ENCODE peak calls at places on chromosome 15, in nine cellular contexts. One of them, this sample, is unnamed.

GRCh38 chr15:85289677-85290365 is 90.6 kb upstream of the AKAP13 start:
- DNase-seq in CD8-positive, alpha-beta memory T cell: no peak
- DNase-seq in posterior cingulate gyrus: peak
- DNase-seq in fibroblast of the conjunctiva: peak
- DNase-seq in CD4-positive, alpha-beta T cell: no peak
- DNase-seq in stimulated activated CD4-positive, alpha-beta T cell treated with anti-CD3 and anti-CD28 coated beads, Interleukin-12 subunit alpha, Interleukin-12 subunit beta, amount 100 ng/mL, for 4 hours: no peak
- DNase-seq in AG04450: no peak
- DNase-seq in sciatic nerve: no peak
- DNase-seq in effector CD4-positive, alpha-beta T cell: no peak
- DNase-seq in this sample: no peak

GRCh38 chr15:55349282-55349681 is 30.3 kb downstream of the PIGB start:
- DNase-seq in CD8-positive, alpha-beta memory T cell: no peak
- DNase-seq in posterior cingulate gyrus: no peak
- DNase-seq in fibroblast of the conjunctiva: no peak
- DNase-seq in CD4-positive, alpha-beta T cell: no peak
- DNase-seq in stimulated activated CD4-positive, alpha-beta T cell treated with anti-CD3 and anti-CD28 coated beads, Interleukin-12 subunit alpha, Interleukin-12 subunit beta, amount 100 ng/mL, for 4 hours: no peak
- DNase-seq in AG04450: no peak
- DNase-seq in sciatic nerve: no peak
- DNase-seq in effector CD4-positive, alpha-beta T cell: no peak
- DNase-seq in this sample: no peak

GRCh38 chr15:96170616-96171270 is 159.8 kb upstream of the NR2F2 start:
- DNase-seq in CD8-positive, alpha-beta memory T cell: no peak
- DNase-seq in posterior cingulate gyrus: no peak
- DNase-seq in fibroblast of the conjunctiva: no peak
- DNase-seq in CD4-positive, alpha-beta T cell: no peak
- DNase-seq in stimulated activated CD4-positive, alpha-beta T cell treated with anti-CD3 and anti-CD28 coated beads, Interleukin-12 subunit alpha, Interleukin-12 subunit beta, amount 100 ng/mL, for 4 hours: no peak
- DNase-seq in AG04450: no peak
- DNase-seq in sciatic nerve: no peak
- DNase-seq in effector CD4-positive, alpha-beta T cell: no peak
- DNase-seq in this sample: no peak

GRCh38 chr15:74780983-74781672 is 752 bp upstream of the CSK start:
- DNase-seq in CD8-positive, alpha-beta memory T cell: peak
- DNase-seq in posterior cingulate gyrus: no peak
- DNase-seq in fibroblast of the conjunctiva: no peak
- DNase-seq in CD4-positive, alpha-beta T cell: no peak
- DNase-seq in stimulated activated CD4-positive, alpha-beta T cell treated with anti-CD3 and anti-CD28 coated beads, Interleukin-12 subunit alpha, Interleukin-12 subunit beta, amount 100 ng/mL, for 4 hours: no peak
- DNase-seq in AG04450: no peak
- DNase-seq in sciatic nerve: no peak
- DNase-seq in effector CD4-positive, alpha-beta T cell: no peak
- DNase-seq in this sample: peak

GRCh38 chr15:35208353-35208752 is 123.3 kb upstream of the NANOGP8 start:
- DNase-seq in CD8-positive, alpha-beta memory T cell: no peak
- DNase-seq in posterior cingulate gyrus: no peak
- DNase-seq in fibroblast of the conjunctiva: no peak
- DNase-seq in CD4-positive, alpha-beta T cell: no peak
- DNase-seq in stimulated activated CD4-positive, alpha-beta T cell treated with anti-CD3 and anti-CD28 coated beads, Interleukin-12 subunit alpha, Interleukin-12 subunit beta, amount 100 ng/mL, for 4 hours: no peak
- DNase-seq in AG04450: no peak
- DNase-seq in sciatic nerve: no peak
- DNase-seq in effector CD4-positive, alpha-beta T cell: no peak
- DNase-seq in this sample: no peak

GRCh38 chr15:35912196-35912595 is 366.2 kb upstream of the DPH6 start:
- DNase-seq in CD8-positive, alpha-beta memory T cell: no peak
- DNase-seq in posterior cingulate gyrus: no peak
- DNase-seq in fibroblast of the conjunctiva: no peak
- DNase-seq in CD4-positive, alpha-beta T cell: no peak
- DNase-seq in stimulated activated CD4-positive, alpha-beta T cell treated with anti-CD3 and anti-CD28 coated beads, Interleukin-12 subunit alpha, Interleukin-12 subunit beta, amount 100 ng/mL, for 4 hours: no peak
- DNase-seq in AG04450: no peak
- DNase-seq in sciatic nerve: no peak
- DNase-seq in effector CD4-positive, alpha-beta T cell: no peak
- DNase-seq in this sample: no peak

GRCh38 chr15:97301166-97301565 is 659.3 kb upstream of the ARRDC4 start:
- DNase-seq in CD8-positive, alpha-beta memory T cell: no peak
- DNase-seq in posterior cingulate gyrus: no peak
- DNase-seq in fibroblast of the conjunctiva: no peak
- DNase-seq in CD4-positive, alpha-beta T cell: no peak
- DNase-seq in stimulated activated CD4-positive, alpha-beta T cell treated with anti-CD3 and anti-CD28 coated beads, Interleukin-12 subunit alpha, Interleukin-12 subunit beta, amount 100 ng/mL, for 4 hours: no peak
- DNase-seq in AG04450: no peak
- DNase-seq in sciatic nerve: no peak
- DNase-seq in effector CD4-positive, alpha-beta T cell: no peak
- DNase-seq in this sample: no peak

GRCh38 chr15:70528270-70528706 is 235.1 kb downstream of the UACA start:
- DNase-seq in CD8-positive, alpha-beta memory T cell: peak
- DNase-seq in posterior cingulate gyrus: no peak
- DNase-seq in fibroblast of the conjunctiva: no peak
- DNase-seq in CD4-positive, alpha-beta T cell: peak
- DNase-seq in stimulated activated CD4-positive, alpha-beta T cell treated with anti-CD3 and anti-CD28 coated beads, Interleukin-12 subunit alpha, Interleukin-12 subunit beta, amount 100 ng/mL, for 4 hours: peak
- DNase-seq in AG04450: no peak
- DNase-seq in sciatic nerve: no peak
- DNase-seq in effector CD4-positive, alpha-beta T cell: peak
- DNase-seq in this sample: peak

GRCh38 chr15:70419046-70419445 is 321.3 kb upstream of the TLE3 start:
- DNase-seq in CD8-positive, alpha-beta memory T cell: no peak
- DNase-seq in posterior cingulate gyrus: no peak
- DNase-seq in fibroblast of the conjunctiva: no peak
- DNase-seq in CD4-positive, alpha-beta T cell: no peak
- DNase-seq in stimulated activated CD4-positive, alpha-beta T cell treated with anti-CD3 and anti-CD28 coated beads, Interleukin-12 subunit alpha, Interleukin-12 subunit beta, amount 100 ng/mL, for 4 hours: no peak
- DNase-seq in AG04450: no peak
- DNase-seq in sciatic nerve: no peak
- DNase-seq in effector CD4-positive, alpha-beta T cell: no peak
- DNase-seq in this sample: no peak

GRCh38 chr15:78148392-78149067 is 632 bp upstream of the IDH3A start:
- DNase-seq in CD8-positive, alpha-beta memory T cell: no peak
- DNase-seq in posterior cingulate gyrus: no peak
- DNase-seq in fibroblast of the conjunctiva: no peak
- DNase-seq in CD4-positive, alpha-beta T cell: no peak
- DNase-seq in stimulated activated CD4-positive, alpha-beta T cell treated with anti-CD3 and anti-CD28 coated beads, Interleukin-12 subunit alpha, Interleukin-12 subunit beta, amount 100 ng/mL, for 4 hours: no peak
- DNase-seq in AG04450: no peak
- DNase-seq in sciatic nerve: no peak
- DNase-seq in effector CD4-positive, alpha-beta T cell: no peak
- DNase-seq in this sample: no peak

GRCh38 chr15:93135997-93136397 is 47.0 kb upstream of the RGMA start:
- DNase-seq in CD8-positive, alpha-beta memory T cell: no peak
- DNase-seq in posterior cingulate gyrus: no peak
- DNase-seq in fibroblast of the conjunctiva: no peak
- DNase-seq in CD4-positive, alpha-beta T cell: no peak
- DNase-seq in stimulated activated CD4-positive, alpha-beta T cell treated with anti-CD3 and anti-CD28 coated beads, Interleukin-12 subunit alpha, Interleukin-12 subunit beta, amount 100 ng/mL, for 4 hours: no peak
- DNase-seq in AG04450: no peak
- DNase-seq in sciatic nerve: no peak
- DNase-seq in effector CD4-positive, alpha-beta T cell: no peak
- DNase-seq in this sample: no peak

GRCh38 chr15:63524316-63525015 is 20.1 kb downstream of the USP3 start:
- DNase-seq in CD8-positive, alpha-beta memory T cell: no peak
- DNase-seq in posterior cingulate gyrus: no peak
- DNase-seq in fibroblast of the conjunctiva: no peak
- DNase-seq in CD4-positive, alpha-beta T cell: no peak
- DNase-seq in stimulated activated CD4-positive, alpha-beta T cell treated with anti-CD3 and anti-CD28 coated beads, Interleukin-12 subunit alpha, Interleukin-12 subunit beta, amount 100 ng/mL, for 4 hours: no peak
- DNase-seq in AG04450: no peak
- DNase-seq in sciatic nerve: no peak
- DNase-seq in effector CD4-positive, alpha-beta T cell: no peak
- DNase-seq in this sample: no peak

GRCh38 chr15:43505723-43506122 is 11.7 kb upstream of the MAP1A start:
- DNase-seq in CD8-positive, alpha-beta memory T cell: no peak
- DNase-seq in posterior cingulate gyrus: no peak
- DNase-seq in fibroblast of the conjunctiva: peak
- DNase-seq in CD4-positive, alpha-beta T cell: no peak
- DNase-seq in stimulated activated CD4-positive, alpha-beta T cell treated with anti-CD3 and anti-CD28 coated beads, Interleukin-12 subunit alpha, Interleukin-12 subunit beta, amount 100 ng/mL, for 4 hours: no peak
- DNase-seq in AG04450: peak
- DNase-seq in sciatic nerve: no peak
- DNase-seq in effector CD4-positive, alpha-beta T cell: no peak
- DNase-seq in this sample: no peak

GRCh38 chr15:64763874-64764273 is 11.5 kb downstream of the RBPMS2 start:
- DNase-seq in CD8-positive, alpha-beta memory T cell: no peak
- DNase-seq in posterior cingulate gyrus: no peak
- DNase-seq in fibroblast of the conjunctiva: no peak
- DNase-seq in CD4-positive, alpha-beta T cell: no peak
- DNase-seq in stimulated activated CD4-positive, alpha-beta T cell treated with anti-CD3 and anti-CD28 coated beads, Interleukin-12 subunit alpha, Interleukin-12 subunit beta, amount 100 ng/mL, for 4 hours: no peak
- DNase-seq in AG04450: no peak
- DNase-seq in sciatic nerve: no peak
- DNase-seq in effector CD4-positive, alpha-beta T cell: no peak
- DNase-seq in this sample: no peak

GRCh38 chr15:90618330-90619136 is 88.8 kb downstream of the CRTC3 start:
- DNase-seq in CD8-positive, alpha-beta memory T cell: no peak
- DNase-seq in posterior cingulate gyrus: no peak
- DNase-seq in fibroblast of the conjunctiva: peak
- DNase-seq in CD4-positive, alpha-beta T cell: no peak
- DNase-seq in stimulated activated CD4-positive, alpha-beta T cell treated with anti-CD3 and anti-CD28 coated beads, Interleukin-12 subunit alpha, Interleukin-12 subunit beta, amount 100 ng/mL, for 4 hours: no peak
- DNase-seq in AG04450: peak
- DNase-seq in sciatic nerve: no peak
- DNase-seq in effector CD4-positive, alpha-beta T cell: no peak
- DNase-seq in this sample: no peak

GRCh38 chr15:100573526-100573925 is 28.5 kb downstream of the LINS1 start:
- DNase-seq in CD8-positive, alpha-beta memory T cell: no peak
- DNase-seq in posterior cingulate gyrus: no peak
- DNase-seq in fibroblast of the conjunctiva: no peak
- DNase-seq in CD4-positive, alpha-beta T cell: no peak
- DNase-seq in stimulated activated CD4-positive, alpha-beta T cell treated with anti-CD3 and anti-CD28 coated beads, Interleukin-12 subunit alpha, Interleukin-12 subunit beta, amount 100 ng/mL, for 4 hours: no peak
- DNase-seq in AG04450: no peak
- DNase-seq in sciatic nerve: no peak
- DNase-seq in effector CD4-positive, alpha-beta T cell: no peak
- DNase-seq in this sample: no peak

GRCh38 chr15:90582553-90582952 is 52.8 kb downstream of the CRTC3 start:
- DNase-seq in CD8-positive, alpha-beta memory T cell: no peak
- DNase-seq in posterior cingulate gyrus: no peak
- DNase-seq in fibroblast of the conjunctiva: no peak
- DNase-seq in CD4-positive, alpha-beta T cell: no peak
- DNase-seq in stimulated activated CD4-positive, alpha-beta T cell treated with anti-CD3 and anti-CD28 coated beads, Interleukin-12 subunit alpha, Interleukin-12 subunit beta, amount 100 ng/mL, for 4 hours: no peak
- DNase-seq in AG04450: no peak
- DNase-seq in sciatic nerve: no peak
- DNase-seq in effector CD4-positive, alpha-beta T cell: no peak
- DNase-seq in this sample: no peak

GRCh38 chr15:40543082-40543481 is 21.8 kb downstream of the CCDC32 start:
- DNase-seq in CD8-positive, alpha-beta memory T cell: no peak
- DNase-seq in posterior cingulate gyrus: no peak
- DNase-seq in fibroblast of the conjunctiva: no peak
- DNase-seq in CD4-positive, alpha-beta T cell: no peak
- DNase-seq in stimulated activated CD4-positive, alpha-beta T cell treated with anti-CD3 and anti-CD28 coated beads, Interleukin-12 subunit alpha, Interleukin-12 subunit beta, amount 100 ng/mL, for 4 hours: no peak
- DNase-seq in AG04450: no peak
- DNase-seq in sciatic nerve: no peak
- DNase-seq in effector CD4-positive, alpha-beta T cell: no peak
- DNase-seq in this sample: no peak

GRCh38 chr15:40909662-40910625 is 15.7 kb downstream of the VPS18 start:
- DNase-seq in CD8-positive, alpha-beta memory T cell: no peak
- DNase-seq in posterior cingulate gyrus: no peak
- DNase-seq in fibroblast of the conjunctiva: no peak
- DNase-seq in CD4-positive, alpha-beta T cell: no peak
- DNase-seq in stimulated activated CD4-positive, alpha-beta T cell treated with anti-CD3 and anti-CD28 coated beads, Interleukin-12 subunit alpha, Interleukin-12 subunit beta, amount 100 ng/mL, for 4 hours: no peak
- DNase-seq in AG04450: no peak
- DNase-seq in sciatic nerve: no peak
- DNase-seq in effector CD4-positive, alpha-beta T cell: no peak
- DNase-seq in this sample: no peak

GRCh38 chr15:84982301-84982920 is 755 bp downstream of the PDE8A start:
- DNase-seq in CD8-positive, alpha-beta memory T cell: peak
- DNase-seq in posterior cingulate gyrus: peak
- DNase-seq in fibroblast of the conjunctiva: no peak
- DNase-seq in CD4-positive, alpha-beta T cell: peak
- DNase-seq in stimulated activated CD4-positive, alpha-beta T cell treated with anti-CD3 and anti-CD28 coated beads, Interleukin-12 subunit alpha, Interleukin-12 subunit beta, amount 100 ng/mL, for 4 hours: peak
- DNase-seq in AG04450: no peak
- DNase-seq in sciatic nerve: peak
- DNase-seq in effector CD4-positive, alpha-beta T cell: peak
- DNase-seq in this sample: no peak

GRCh38 chr15:63983071-63983711 is 63.1 kb downstream of the DAPK2 start:
- DNase-seq in CD8-positive, alpha-beta memory T cell: no peak
- DNase-seq in posterior cingulate gyrus: no peak
- DNase-seq in fibroblast of the conjunctiva: no peak
- DNase-seq in CD4-positive, alpha-beta T cell: no peak
- DNase-seq in stimulated activated CD4-positive, alpha-beta T cell treated with anti-CD3 and anti-CD28 coated beads, Interleukin-12 subunit alpha, Interleukin-12 subunit beta, amount 100 ng/mL, for 4 hours: no peak
- DNase-seq in AG04450: no peak
- DNase-seq in sciatic nerve: peak
- DNase-seq in effector CD4-positive, alpha-beta T cell: no peak
- DNase-seq in this sample: no peak

GRCh38 chr15:87877114-87877810 is 379.3 kb downstream of the NTRK3 start:
- DNase-seq in CD8-positive, alpha-beta memory T cell: no peak
- DNase-seq in posterior cingulate gyrus: no peak
- DNase-seq in fibroblast of the conjunctiva: no peak
- DNase-seq in CD4-positive, alpha-beta T cell: no peak
- DNase-seq in stimulated activated CD4-positive, alpha-beta T cell treated with anti-CD3 and anti-CD28 coated beads, Interleukin-12 subunit alpha, Interleukin-12 subunit beta, amount 100 ng/mL, for 4 hours: no peak
- DNase-seq in AG04450: peak
- DNase-seq in sciatic nerve: no peak
- DNase-seq in effector CD4-positive, alpha-beta T cell: no peak
- DNase-seq in this sample: no peak

GRCh38 chr15:57671636-57672035 is 34.9 kb upstream of the POLR2M start:
- DNase-seq in CD8-positive, alpha-beta memory T cell: no peak
- DNase-seq in posterior cingulate gyrus: no peak
- DNase-seq in fibroblast of the conjunctiva: no peak
- DNase-seq in CD4-positive, alpha-beta T cell: no peak
- DNase-seq in stimulated activated CD4-positive, alpha-beta T cell treated with anti-CD3 and anti-CD28 coated beads, Interleukin-12 subunit alpha, Interleukin-12 subunit beta, amount 100 ng/mL, for 4 hours: no peak
- DNase-seq in AG04450: no peak
- DNase-seq in sciatic nerve: no peak
- DNase-seq in effector CD4-positive, alpha-beta T cell: no peak
- DNase-seq in this sample: no peak

GRCh38 chr15:56739964-56740640 is 6.8 kb upstream of the ZNF280D start:
- DNase-seq in CD8-positive, alpha-beta memory T cell: no peak
- DNase-seq in posterior cingulate gyrus: no peak
- DNase-seq in fibroblast of the conjunctiva: no peak
- DNase-seq in CD4-positive, alpha-beta T cell: no peak
- DNase-seq in stimulated activated CD4-positive, alpha-beta T cell treated with anti-CD3 and anti-CD28 coated beads, Interleukin-12 subunit alpha, Interleukin-12 subunit beta, amount 100 ng/mL, for 4 hours: no peak
- DNase-seq in AG04450: no peak
- DNase-seq in sciatic nerve: no peak
- DNase-seq in effector CD4-positive, alpha-beta T cell: no peak
- DNase-seq in this sample: no peak

GRCh38 chr15:29888651-29889050 is 66.4 kb upstream of the TJP1 start:
- DNase-seq in CD8-positive, alpha-beta memory T cell: no peak
- DNase-seq in posterior cingulate gyrus: peak
- DNase-seq in fibroblast of the conjunctiva: no peak
- DNase-seq in CD4-positive, alpha-beta T cell: no peak
- DNase-seq in stimulated activated CD4-positive, alpha-beta T cell treated with anti-CD3 and anti-CD28 coated beads, Interleukin-12 subunit alpha, Interleukin-12 subunit beta, amount 100 ng/mL, for 4 hours: no peak
- DNase-seq in AG04450: peak
- DNase-seq in sciatic nerve: no peak
- DNase-seq in effector CD4-positive, alpha-beta T cell: no peak
- DNase-seq in this sample: no peak

GRCh38 chr15:55742927-55743614 is at the start of gene PRTG:
- DNase-seq in CD8-positive, alpha-beta memory T cell: no peak
- DNase-seq in posterior cingulate gyrus: peak
- DNase-seq in fibroblast of the conjunctiva: peak
- DNase-seq in CD4-positive, alpha-beta T cell: no peak
- DNase-seq in stimulated activated CD4-positive, alpha-beta T cell treated with anti-CD3 and anti-CD28 coated beads, Interleukin-12 subunit alpha, Interleukin-12 subunit beta, amount 100 ng/mL, for 4 hours: no peak
- DNase-seq in AG04450: peak
- DNase-seq in sciatic nerve: peak
- DNase-seq in effector CD4-positive, alpha-beta T cell: no peak
- DNase-seq in this sample: no peak

GRCh38 chr15:80228959-80229610 is 22.9 kb downstream of the CTXND1 start:
- DNase-seq in CD8-positive, alpha-beta memory T cell: no peak
- DNase-seq in posterior cingulate gyrus: no peak
- DNase-seq in fibroblast of the conjunctiva: no peak
- DNase-seq in CD4-positive, alpha-beta T cell: no peak
- DNase-seq in stimulated activated CD4-positive, alpha-beta T cell treated with anti-CD3 and anti-CD28 coated beads, Interleukin-12 subunit alpha, Interleukin-12 subunit beta, amount 100 ng/mL, for 4 hours: no peak
- DNase-seq in AG04450: no peak
- DNase-seq in sciatic nerve: no peak
- DNase-seq in effector CD4-positive, alpha-beta T cell: no peak
- DNase-seq in this sample: no peak